ENCODE peak calls at places on chromosomes 4 and X, in nine cellular contexts. A is NCI-H2029 treated with DMSO at 0.1 percent for 48 hours; S is NB4; I is neuronal stem cell; H is kidney tubule cell; Y is activated T-cell treated with anti-CD3 and anti-CD28 coated beads, Interleukin-2, amount 50 U/mL, for 48 hours; V is NCI-H524 treated with DMSO at 0.1 percent for 48 hours; E is stimulated activated naive B cell treated with anti-CD40 and anti-IgM and Interleukin-4, amounts not matched to agents 10 μg/mL and 1 μg/mL and 100 μg/mL, for 72 hours; N is MM.1S. D is an unnamed sample.

GRCh38 chr4:97942951-97943350 is 200.3 kb downstream of the STPG2 start:
- DNase-seq in A (no peak), S (no peak), I (no peak), H (no peak), Y (no peak), V (no peak), E (no peak), N (no peak), D (no peak)

GRCh38 chr4:7043521-7044414 is 596 bp downstream of the TADA2B start:
- DNase-seq in A (no peak), S (peak), I (no peak), H (peak), Y (peak), V (no peak), E (peak), N (peak), D (no peak)

GRCh38 chrX:39476596-39476995 is 621.2 kb downstream of the BCOR start:
- DNase-seq in A (no peak), S (no peak), I (no peak), H (no peak), Y (no peak), V (no peak), E (no peak), N (no peak), D (no peak)

GRCh38 chr4:170306208-170306607 is 216.5 kb upstream of the AADAT start:
- DNase-seq in A (no peak), S (no peak), I (no peak), H (no peak), Y (no peak), V (no peak), E (no peak), N (no peak), D (no peak)

GRCh38 chr4:119873794-119874325 is 192.8 kb downstream of the MAD2L1 start:
- DNase-seq in A (no peak), S (no peak), I (no peak), H (peak), Y (no peak), V (no peak), E (no peak), N (no peak), D (no peak)

GRCh38 chrX:54473993-54474859 is 21.8 kb downstream of the FGD1 start:
- DNase-seq in A (no peak), S (no peak), I (no peak), H (peak), Y (peak), V (no peak), E (no peak), N (no peak), D (no peak)

GRCh38 chr4:158538911-158539310 is 17.2 kb downstream of the RXFP1 start:
- DNase-seq in A (no peak), S (peak), I (no peak), H (no peak), Y (no peak), V (no peak), E (no peak), N (no peak), D (no peak)

GRCh38 chr4:47525154-47525819 is 40.2 kb downstream of the ATP10D start:
- DNase-seq in A (no peak), S (no peak), I (no peak), H (peak), Y (no peak), V (no peak), E (no peak), N (no peak), D (no peak)

GRCh38 chr4:113851816-113852215 is 90.3 kb upstream of the CAMK2D start:
- DNase-seq in A (no peak), S (peak), I (no peak), H (peak), Y (no peak), V (no peak), E (no peak), N (no peak), D (peak)

GRCh38 chrX:48940404-48940955 is 16.9 kb downstream of the OTUD5 start:
- DNase-seq in A (no peak), S (peak), I (no peak), H (no peak), Y (peak), V (no peak), E (no peak), N (peak), D (no peak)

GRCh38 chrX:123219916-123220315 is 35.8 kb downstream of the GRIA3 start:
- DNase-seq in A (no peak), S (no peak), I (no peak), H (peak), Y (no peak), V (no peak), E (no peak), N (no peak), D (peak)

GRCh38 chr4:35038079-35038805 is 1206.1 kb downstream of the ARAP2 start:
- DNase-seq in A (no peak), S (no peak), I (no peak), H (no peak), Y (no peak), V (no peak), E (no peak), N (no peak), D (no peak)

GRCh38 chrX:42442745-42443144 is 335.2 kb downstream of the PPP1R2C start:
- DNase-seq in A (no peak), S (no peak), I (no peak), H (no peak), Y (no peak), V (no peak), E (no peak), N (peak), D (no peak)

GRCh38 chrX:130340271-130340670 is 552 bp downstream of the SLC25A14 start:
- DNase-seq in A (no peak), S (no peak), I (peak), H (no peak), Y (no peak), V (no peak), E (no peak), N (no peak), D (no peak)